ENCODE peak calls at places on chromosomes 4 and X, in eight cellular contexts. D is RCC 7860; U is activated CD4-positive, alpha-beta T cell treated with anti-CD3 and anti-CD28 coated beads, Interleukin-2, amount 50 U/mL, for 48 hours; L is ascending aorta; V is stimulated activated CD8-positive, alpha-beta memory T cell treated with anti-CD3 and anti-CD28 coated beads, Interleukin-7, amount 100 ng/mL, for 4 hours; G is neuronal stem cell; F is AG08396; A is MCF 10A. S is an unnamed sample.

GRCh38 chr4:15891312-15891711 is 47.2 kb downstream of the FGFBP1 start:
- DNase-seq in D (no peak), U (no peak), G (no peak), V (no peak), F (no peak), A (no peak), L (no peak), S (no peak)

GRCh38 chr4:183356931-183357675 is 34.9 kb upstream of the CLDN24 start:
- DNase-seq in D (no peak), G (no peak), U (no peak), A (peak; percentile 95), L (peak; percentile 44), F (no peak), V (no peak), S (no peak)

GRCh38 chr4:115249808-115250207 is 136.4 kb upstream of the NDST4 start:
- DNase-seq in L (no peak), F (no peak), V (no peak), U (no peak), A (peak; percentile 12), G (no peak), D (no peak), S (no peak)

GRCh38 chr4:47858012-47858411 is 20.1 kb upstream of the CORIN start:
- DNase-seq in G (no peak), V (no peak), D (no peak), A (no peak), L (no peak), U (no peak), F (no peak), S (no peak)

GRCh38 chr4:83548151-83548905 is 12.4 kb downstream of the GPAT3 start:
- DNase-seq in D (peak; percentile 95), L (peak; percentile 75), G (no peak), A (peak; percentile 97), F (peak; percentile 91), V (peak; percentile 58), U (peak; percentile 68), S (peak; percentile 90)

GRCh38 chr4:111639876-111640275 is 505.4 kb upstream of the FAM241A start:
- DNase-seq in V (no peak), L (no peak), D (peak; percentile 16), U (no peak), G (no peak), F (peak; percentile 7), A (peak; percentile 35), S (peak; percentile 35)

GRCh38 chr4:176259330-176260090 is 9.5 kb downstream of the ASB5 start:
- DNase-seq in D (peak; percentile 9), F (peak; percentile 26), A (peak; percentile 51), L (no peak), V (no peak), U (no peak), G (no peak), S (peak; percentile 29)

GRCh38 chrX:123736333-123736921 is 3.6 kb upstream of the THOC2 start:
- DNase-seq in U (no peak), G (no peak), L (no peak), D (peak; percentile 44), F (peak; percentile 34), A (no peak), V (no peak), S (peak; percentile 1)

GRCh38 chrX:40172169-40172979 is 74.6 kb upstream of the BCOR start:
- DNase-seq in G (no peak), V (no peak), D (no peak), A (peak; percentile 44), U (peak; percentile 41), F (peak; percentile 64), L (peak; percentile 79), S (no peak)

GRCh38 chr4:65653740-65654361 is 16.4 kb downstream of the EPHA5 start:
- DNase-seq in D (no peak), V (no peak), U (no peak), G (no peak), F (no peak), A (no peak), L (no peak), S (no peak)

GRCh38 chrX:40151211-40152172 is 53.7 kb upstream of the BCOR start:
- DNase-seq in G (no peak), F (peak; percentile 24), L (no peak), U (no peak), V (no peak), A (no peak), D (no peak), S (no peak)

GRCh38 chrX:65677954-65678469 is 10.6 kb downstream of the MSN start:
- DNase-seq in U (no peak), F (peak; percentile 59), G (no peak), A (peak; percentile 87), D (peak; percentile 72), L (peak; percentile 85), V (no peak), S (peak; percentile 64)

GRCh38 chr4:95107004-95107403 is 349.2 kb downstream of the BMPR1B start:
- DNase-seq in U (no peak), G (no peak), L (no peak), F (no peak), V (no peak), D (no peak), A (no peak), S (no peak)

GRCh38 chr4:76002176-76002575 is 5.1 kb downstream of the CXCL9 start:
- DNase-seq in A (peak; percentile 53), D (no peak), G (no peak), L (no peak), F (no peak), V (no peak), U (no peak), S (no peak)

GRCh38 chr4:143558823-143559756 is 45.6 kb downstream of the SMARCA5 start:
- DNase-seq in U (peak; percentile 62), G (no peak), F (peak; percentile 81), A (peak; percentile 19), D (no peak), V (peak; percentile 56), L (peak; percentile 82), S (peak; percentile 69)

GRCh38 chrX:153334654-153335295 is 822 bp downstream of the ZNF275 start:
- DNase-seq in V (no peak), D (no peak), A (no peak), U (no peak), F (no peak), G (no peak), L (no peak), S (no peak)

GRCh38 chrX:136584545-136584944 is 52.5 kb downstream of the VGLL1 start:
- DNase-seq in L (no peak), U (peak; percentile 42), V (no peak), A (no peak), F (no peak), D (no peak), G (no peak), S (no peak)

GRCh38 chr4:54708339-54709279 is 50.9 kb downstream of the KIT start:
- DNase-seq in V (peak; percentile 1), L (no peak), D (no peak), U (no peak), A (no peak), G (no peak), F (no peak), S (no peak)

GRCh38 chr4:4836044-4836443 is 23.4 kb upstream of the MSX1 start:
- DNase-seq in V (no peak), G (no peak), D (no peak), F (no peak), L (peak; percentile 15), A (no peak), U (no peak), S (no peak)

GRCh38 chrX:154775611-154776349 is 13.1 kb downstream of the DKC1 start:
- DNase-seq in U (peak; percentile 35), V (peak; percentile 32), F (peak; percentile 42), D (peak; percentile 51), A (peak; percentile 69), L (no peak), G (no peak), S (peak; percentile 59)

GRCh38 chr4:148618856-148619255 is 176.6 kb upstream of the NR3C2 start:
- DNase-seq in U (no peak), G (no peak), D (no peak), A (peak; percentile 13), V (no peak), L (no peak), F (no peak), S (no peak)

GRCh38 chrX:41590641-41591040 is 98.1 kb upstream of the GPR34 start:
- DNase-seq in U (no peak), G (no peak), A (no peak), L (no peak), D (no peak), F (no peak), V (no peak), S (no peak)

S was measured in ACHN.